ENCODE peak calls at places on chromosomes 11 and 22, in four cellular contexts. One of them, this sample, is unnamed.

GRCh38 chr11:69854719-69855118 is 35.5 kb upstream of the FGF3 start:
- DNase-seq in gastrocnemius medialis: no peak
- DNase-seq in neural crest cell: no peak
- DNase-seq in Calu3: peak
- DNase-seq in this sample: no peak

GRCh38 chr11:112318193-112318592 is 57.5 kb upstream of the PLET1 start:
- DNase-seq in neural crest cell: no peak
- DNase-seq in Calu3: no peak
- DNase-seq in gastrocnemius medialis: no peak
- DNase-seq in this sample: no peak

GRCh38 chr11:44575288-44575672 is 9.8 kb downstream of the CD82 start:
- DNase-seq in Calu3: no peak
- DNase-seq in gastrocnemius medialis: no peak
- DNase-seq in neural crest cell: no peak
- DNase-seq in this sample: no peak

GRCh38 chr11:134863294-134863693 is 451.3 kb upstream of the B3GAT1 start:
- DNase-seq in gastrocnemius medialis: no peak
- DNase-seq in neural crest cell: no peak
- DNase-seq in Calu3: no peak
- DNase-seq in this sample: no peak

GRCh38 chr22:46714550-46714949 is 23.5 kb downstream of the CERK start:
- DNase-seq in neural crest cell: no peak
- DNase-seq in gastrocnemius medialis: no peak
- DNase-seq in Calu3: no peak
- DNase-seq in this sample: no peak

GRCh38 chr11:73189315-73189714 is 28.8 kb upstream of the P2RY2 start:
- DNase-seq in gastrocnemius medialis: no peak
- DNase-seq in neural crest cell: no peak
- DNase-seq in Calu3: no peak
- DNase-seq in this sample: no peak

GRCh38 chr11:2300936-2301630 is 635 bp downstream of the C11orf21 start:
- DNase-seq in gastrocnemius medialis: no peak
- DNase-seq in Calu3: no peak
- DNase-seq in neural crest cell: no peak
- DNase-seq in this sample: no peak

GRCh38 chr11:76426660-76427059 is 18.2 kb upstream of the EMSY start:
- DNase-seq in neural crest cell: no peak
- DNase-seq in gastrocnemius medialis: no peak
- DNase-seq in Calu3: no peak
- DNase-seq in this sample: no peak

DNA sequence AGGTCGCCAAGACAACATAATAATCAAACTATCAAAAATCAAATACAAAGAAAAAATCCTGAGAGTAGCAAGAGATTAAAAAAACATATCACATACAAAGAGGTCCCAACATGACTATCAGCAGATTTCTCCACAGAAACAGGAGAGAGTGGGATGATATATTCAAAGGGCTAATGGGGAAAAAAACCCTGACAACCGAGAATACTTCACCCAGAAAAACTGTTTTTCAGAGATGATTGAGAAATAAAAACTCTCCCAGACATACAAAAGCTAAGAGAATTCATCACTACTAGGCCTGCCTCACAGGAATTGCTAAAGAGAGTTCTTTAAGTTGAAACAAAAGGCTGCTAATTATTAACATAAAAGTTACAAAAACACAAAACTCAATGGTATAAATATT is 108.1 kb downstream of the EFCAB6 start:
- DNase-seq in gastrocnemius medialis: no peak
- DNase-seq in neural crest cell: no peak
- DNase-seq in Calu3: no peak
- DNase-seq in this sample: no peak
- TF ChIP-seq CTCF in gastrocnemius medialis: no peak
- TF ChIP-seq CTCF in neural crest cell: no peak
- TF ChIP-seq CTCF in Calu3: no peak
- TF ChIP-seq CTCF in this sample: no peak

GRCh38 chr22:38745676-38746460 is 9.9 kb downstream of the SUN2 start:
- DNase-seq in gastrocnemius medialis: no peak
- DNase-seq in Calu3: no peak
- DNase-seq in neural crest cell: no peak
- DNase-seq in this sample: no peak
- TF ChIP-seq CTCF in gastrocnemius medialis: no peak
- TF ChIP-seq CTCF in Calu3: no peak
- TF ChIP-seq CTCF in neural crest cell: no peak
- TF ChIP-seq CTCF in this sample: no peak

GRCh38 chr11:57746920-57747319 is 4.7 kb downstream of the BTBD18 start:
- DNase-seq in gastrocnemius medialis: no peak
- DNase-seq in neural crest cell: no peak
- DNase-seq in Calu3: no peak
- DNase-seq in this sample: no peak

GRCh38 chr11:57752954-57753353 is 1.3 kb upstream of the BTBD18 start:
- DNase-seq in neural crest cell: no peak
- DNase-seq in gastrocnemius medialis: no peak
- DNase-seq in Calu3: no peak
- DNase-seq in this sample: no peak

GRCh38 chr11:57751676-57752253 is at the start of gene BTBD18:
- DNase-seq in neural crest cell: no peak
- DNase-seq in gastrocnemius medialis: no peak
- DNase-seq in Calu3: peak
- DNase-seq in this sample: no peak
- TF ChIP-seq CTCF in neural crest cell: peak
- TF ChIP-seq CTCF in gastrocnemius medialis: peak
- TF ChIP-seq CTCF in Calu3: peak
- TF ChIP-seq CTCF in this sample: peak

GRCh38 chr22:31150615-31151014 is 9.4 kb upstream of the RNF185 start:
- DNase-seq in gastrocnemius medialis: no peak
- DNase-seq in neural crest cell: no peak
- DNase-seq in Calu3: peak
- DNase-seq in this sample: no peak

GRCh38 chr22:31155425-31155824 is 4.6 kb upstream of the RNF185 start:
- DNase-seq in Calu3: no peak
- DNase-seq in neural crest cell: no peak
- DNase-seq in gastrocnemius medialis: no peak
- DNase-seq in this sample: no peak

GRCh38 chr22:31153357-31153756 is 6.6 kb upstream of the RNF185 start:
- DNase-seq in Calu3: no peak
- DNase-seq in neural crest cell: no peak
- DNase-seq in gastrocnemius medialis: no peak
- DNase-seq in this sample: no peak

GRCh38 chr22:31151872-31152271 is 8.1 kb upstream of the RNF185 start:
- DNase-seq in Calu3: no peak
- DNase-seq in neural crest cell: no peak
- DNase-seq in gastrocnemius medialis: no peak
- DNase-seq in this sample: no peak

DNA sequence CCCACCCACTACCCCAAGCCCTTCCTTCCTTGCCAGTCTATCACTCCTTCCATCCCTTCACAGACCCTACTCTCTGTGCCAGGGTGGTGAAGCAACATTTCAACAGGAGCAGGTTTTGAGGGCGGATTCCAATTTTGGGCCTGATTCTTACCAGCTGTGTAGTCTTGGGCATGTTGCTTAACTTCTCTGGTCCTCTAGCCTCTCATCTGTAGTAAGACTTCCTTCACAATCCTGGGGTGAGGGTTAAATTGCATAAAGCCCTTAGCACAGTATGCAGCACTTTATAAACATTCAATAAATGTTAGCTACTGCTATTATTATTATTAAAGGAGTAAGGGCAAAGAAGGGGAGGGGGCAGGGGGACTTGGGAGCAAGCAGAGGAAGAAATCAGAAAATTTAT is 5.0 kb upstream of the RNF185 start:
- DNase-seq in gastrocnemius medialis: no peak
- DNase-seq in neural crest cell: no peak
- DNase-seq in Calu3: no peak
- DNase-seq in this sample: no peak
- TF ChIP-seq CTCF in gastrocnemius medialis: no peak
- TF ChIP-seq CTCF in neural crest cell: no peak
- TF ChIP-seq CTCF in Calu3: no peak
- TF ChIP-seq CTCF in this sample: no peak

DNA sequence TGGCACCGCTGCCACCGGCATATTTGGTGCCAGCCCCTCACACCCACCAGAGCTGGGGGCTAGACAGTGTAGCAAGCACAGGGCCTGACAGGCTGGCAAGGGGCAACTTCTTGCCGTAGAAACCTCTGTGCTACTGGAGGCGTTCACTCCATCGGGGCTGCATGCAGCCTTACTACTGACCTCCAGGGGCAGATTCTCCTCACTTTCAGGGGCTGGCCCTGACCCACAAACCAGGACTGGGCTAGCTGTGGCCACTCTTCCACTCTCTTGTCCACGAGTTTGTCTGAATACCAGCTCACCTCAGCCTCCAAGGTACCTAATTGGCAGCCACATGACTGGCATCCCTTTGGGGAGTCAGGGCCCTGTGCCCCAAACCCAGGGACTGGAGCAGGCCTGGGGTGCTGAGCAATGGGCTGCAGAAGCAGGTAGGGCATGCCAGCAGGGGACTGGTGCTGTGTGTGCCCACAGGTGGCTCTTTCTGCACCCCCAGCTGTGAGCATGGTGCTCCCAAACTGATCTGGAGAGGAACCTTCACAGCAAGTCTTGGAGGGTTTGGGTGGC is 2.1 kb upstream of the LMO1 start:
- DNase-seq in Calu3: peak
- DNase-seq in neural crest cell: no peak
- DNase-seq in gastrocnemius medialis: no peak
- DNase-seq in this sample: peak
- TF ChIP-seq CTCF in Calu3: peak
- TF ChIP-seq CTCF in neural crest cell: peak
- TF ChIP-seq CTCF in gastrocnemius medialis: no peak
- TF ChIP-seq CTCF in this sample: no peak

GRCh38 chr11:93020248-93021088 is 51.0 kb downstream of the MTNR1B start:
- DNase-seq in gastrocnemius medialis: no peak
- DNase-seq in Calu3: no peak
- DNase-seq in neural crest cell: no peak
- DNase-seq in this sample: peak

GRCh38 chr11:93013646-93014045 is 44.2 kb downstream of the MTNR1B start:
- DNase-seq in gastrocnemius medialis: no peak
- DNase-seq in Calu3: no peak
- DNase-seq in neural crest cell: no peak
- DNase-seq in this sample: no peak

GRCh38 chr11:93016595-93016994 is 47.1 kb downstream of the MTNR1B start:
- DNase-seq in gastrocnemius medialis: no peak
- DNase-seq in neural crest cell: no peak
- DNase-seq in Calu3: no peak
- DNase-seq in this sample: no peak

DNA sequence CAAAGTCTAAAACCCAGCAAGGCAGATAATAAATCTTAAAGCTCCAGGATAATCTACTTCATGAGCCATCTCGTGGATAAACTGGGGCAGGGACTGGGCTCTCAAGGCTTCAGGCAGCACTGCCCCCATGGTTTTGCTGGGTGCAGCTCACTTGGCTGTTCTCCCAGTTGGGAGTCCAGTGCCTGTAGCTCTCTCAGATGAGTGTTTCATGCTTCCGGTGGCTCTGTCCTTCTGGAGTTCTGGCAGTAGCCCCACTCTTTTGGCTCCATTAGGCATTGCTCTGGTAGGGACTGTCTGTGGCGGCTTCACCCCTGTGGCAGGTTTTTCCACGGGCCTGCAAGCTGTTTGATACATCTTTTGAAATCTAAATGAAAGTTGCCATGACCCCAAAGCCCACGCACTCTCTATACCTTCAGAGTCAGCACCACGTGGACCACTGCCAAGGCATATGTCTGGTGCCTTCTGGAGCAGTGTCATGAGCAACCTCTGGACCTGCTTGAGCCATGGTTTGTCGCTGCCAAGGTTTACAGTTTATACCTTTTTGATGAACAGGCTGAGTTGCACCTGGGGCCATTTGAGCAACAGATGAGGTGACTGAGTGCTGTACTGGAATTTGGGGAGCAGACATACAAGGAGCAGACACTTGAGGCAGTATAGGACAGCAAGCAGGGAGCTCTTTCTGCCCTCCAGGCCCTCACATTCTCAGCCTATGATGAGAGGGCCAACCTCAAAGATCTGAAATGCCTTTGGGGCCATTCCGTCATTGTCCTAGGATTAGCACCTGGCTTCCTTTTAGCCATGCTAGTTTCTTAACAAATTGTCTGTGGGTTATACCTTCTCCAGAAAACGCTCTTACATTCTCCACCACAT is 48.6 kb downstream of the MTNR1B start:
- DNase-seq in Calu3: no peak
- DNase-seq in gastrocnemius medialis: no peak
- DNase-seq in neural crest cell: no peak
- DNase-seq in this sample: no peak
- TF ChIP-seq CTCF in Calu3: no peak
- TF ChIP-seq CTCF in gastrocnemius medialis: no peak
- TF ChIP-seq CTCF in neural crest cell: no peak
- TF ChIP-seq CTCF in this sample: no peak

GRCh38 chr22:40156001-40156516 is 21.7 kb upstream of the TNRC6B start:
- DNase-seq in Calu3: peak
- DNase-seq in gastrocnemius medialis: peak
- DNase-seq in neural crest cell: no peak
- DNase-seq in this sample: no peak
- TF ChIP-seq CTCF in Calu3: peak
- TF ChIP-seq CTCF in gastrocnemius medialis: no peak
- TF ChIP-seq CTCF in neural crest cell: no peak
- TF ChIP-seq CTCF in this sample: no peak

GRCh38 chr11:88292156-88292844 is 45.2 kb downstream of the CTSC start:
- DNase-seq in neural crest cell: no peak
- DNase-seq in Calu3: peak
- DNase-seq in gastrocnemius medialis: no peak
- DNase-seq in this sample: peak
- TF ChIP-seq CTCF in neural crest cell: no peak
- TF ChIP-seq CTCF in Calu3: no peak
- TF ChIP-seq CTCF in gastrocnemius medialis: no peak
- TF ChIP-seq CTCF in this sample: no peak